ENCODE peak calls at places on chromosomes 4 and X, in five cellular contexts. F is right lobe of liver; N is naive thymus-derived CD4-positive, alpha-beta T cell; C is HepG2; G is transverse colon. U is an unnamed sample.
A peak's percentile ranks its signal among the peaks of the same experiment; 100 is the strongest.

GRCh38 chrX:54358424-54359211 is 772 bp upstream of the WNK3 start:
- DNase-seq in F (peak; percentile 57), N (peak; percentile 45), C (no peak), G (peak; percentile 20), U (peak; percentile 78)

GRCh38 chrX:120560842-120561633 is at the start of gene CUL4B:
- DNase-seq in F (peak; percentile 94), N (peak; percentile 95), C (peak; percentile 91), G (peak; percentile 93), U (peak; percentile 97)

GRCh38 chrX:44943007-44943406 is 70.0 kb downstream of the KDM6A start:
- DNase-seq in F (no peak), N (no peak), C (no peak), G (no peak), U (no peak)

GRCh38 chr4:48033825-48034413 is 17.3 kb downstream of the NIPAL1 start:
- DNase-seq in F (no peak), N (peak; percentile 32), C (peak; percentile 28), G (peak; percentile 57), U (no peak)

GRCh38 chr4:150794706-150795105 is 212.8 kb downstream of the MAB21L2 start:
- DNase-seq in F (no peak), N (no peak), C (no peak), G (no peak), U (no peak)

GRCh38 chr4:67909910-67910905 is 26.4 kb upstream of the TMPRSS11D start:
- DNase-seq in F (no peak), N (no peak), C (peak; percentile 4), G (no peak), U (no peak)

GRCh38 chrX:87813566-87813965 is 296.0 kb downstream of the KLHL4 start:
- DNase-seq in F (no peak), N (no peak), C (no peak), G (no peak), U (no peak)

GRCh38 chr4:146076081-146076480 is 99.4 kb upstream of the LSM6 start:
- DNase-seq in F (no peak), N (no peak), C (no peak), G (no peak), U (no peak)

GRCh38 chrX:36957425-36958328 is 50.5 kb upstream of the FAM47C start:
- DNase-seq in F (peak; percentile 81), N (no peak), C (no peak), G (peak; percentile 17), U (peak; percentile 70)

GRCh38 chrX:68648960-68649359 is 1.5 kb downstream of the STARD8 start:
- DNase-seq in F (no peak), N (no peak), C (no peak), G (no peak), U (no peak)

GRCh38 chrX:40167240-40168182 is 69.8 kb upstream of the BCOR start:
- DNase-seq in F (no peak), N (peak; percentile 52), C (no peak), G (peak; percentile 44), U (peak; percentile 85)

GRCh38 chr4:54904953-54905352 is 220.4 kb downstream of the KDR start:
- DNase-seq in F (no peak), N (no peak), C (no peak), G (no peak), U (no peak)

GRCh38 chr4:80221161-80221560 is 23.9 kb downstream of the PRDM8 start:
- DNase-seq in F (no peak), N (no peak), C (no peak), G (no peak), U (no peak)

GRCh38 chrX:19670854-19671620 is 155.7 kb upstream of the MAP3K15 start:
- DNase-seq in F (no peak), N (no peak), C (peak; percentile 79), G (peak; percentile 69), U (peak; percentile 44)

GRCh38 chrX:103782640-103783039 is 6.0 kb downstream of the PLP1 start:
- DNase-seq in F (no peak), N (no peak), C (no peak), G (no peak), U (no peak)

GRCh38 chrX:103780701-103781402 is 4.2 kb downstream of the PLP1 start:
- DNase-seq in F (no peak), N (no peak), C (no peak), G (no peak), U (no peak)

GRCh38 chrX:103776586-103776985 is at the start of gene PLP1:
- DNase-seq in F (no peak), N (no peak), C (no peak), G (no peak), U (no peak)

GRCh38 chrX:103783971-103784370 is 7.3 kb downstream of the PLP1 start:
- DNase-seq in F (no peak), N (no peak), C (no peak), G (no peak), U (no peak)

GRCh38 chrX:103779156-103779555 is 2.5 kb downstream of the PLP1 start:
- DNase-seq in F (no peak), N (no peak), C (no peak), G (no peak), U (no peak)
- H3K27ac ChIP-seq in F (no peak overlapping the region), N (no peak overlapping the region), C (no peak overlapping the region), G (no peak overlapping the region), U (no peak overlapping the region)

GRCh38 chr4:3527914-3528876 is 4.0 kb downstream of the LRPAP1 start:
- DNase-seq in F (no peak), N (no peak), C (no peak), G (no peak), U (peak; percentile 41)

GRCh38 chr4:3529363-3529762 is 2.9 kb downstream of the LRPAP1 start:
- DNase-seq in F (no peak), N (no peak), C (no peak), G (no peak), U (peak; percentile 79)

GRCh38 chr4:3530663-3531254 is 1.5 kb downstream of the LRPAP1 start:
- DNase-seq in F (no peak), N (no peak), C (no peak), G (no peak), U (peak; percentile 46)

GRCh38 chr4:3531306-3531886 is 826 bp downstream of the LRPAP1 start:
- DNase-seq in F (no peak), N (no peak), C (no peak), G (no peak), U (no peak)

DNA sequence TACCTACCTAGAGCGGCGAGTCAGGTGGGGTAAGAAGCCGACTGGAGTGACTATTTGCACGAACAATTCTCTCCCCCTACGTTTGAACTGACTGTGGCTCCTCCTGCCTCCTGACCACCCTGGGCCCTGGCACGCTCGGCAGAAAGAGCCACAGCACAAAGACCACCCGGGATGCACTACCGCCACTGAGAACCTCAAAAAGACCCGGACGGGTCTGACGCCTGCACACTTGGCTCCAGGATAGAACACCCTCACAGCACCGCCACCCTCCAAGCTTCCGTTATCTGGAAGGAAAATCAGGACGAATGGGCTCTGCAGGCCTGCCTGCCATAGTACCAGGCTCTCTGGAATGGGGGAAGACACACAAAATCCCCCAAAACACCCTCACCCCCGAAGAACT is 2.2 kb downstream of the LRPAP1 start:
- DNase-seq in F (no peak), N (no peak), C (no peak), G (no peak), U (peak; percentile 55)
- H3K4me3 ChIP-seq in F (no peak overlapping the region), N (no peak overlapping the region), C (no peak overlapping the region), G (no peak overlapping the region), U (no peak overlapping the region)

DNA sequence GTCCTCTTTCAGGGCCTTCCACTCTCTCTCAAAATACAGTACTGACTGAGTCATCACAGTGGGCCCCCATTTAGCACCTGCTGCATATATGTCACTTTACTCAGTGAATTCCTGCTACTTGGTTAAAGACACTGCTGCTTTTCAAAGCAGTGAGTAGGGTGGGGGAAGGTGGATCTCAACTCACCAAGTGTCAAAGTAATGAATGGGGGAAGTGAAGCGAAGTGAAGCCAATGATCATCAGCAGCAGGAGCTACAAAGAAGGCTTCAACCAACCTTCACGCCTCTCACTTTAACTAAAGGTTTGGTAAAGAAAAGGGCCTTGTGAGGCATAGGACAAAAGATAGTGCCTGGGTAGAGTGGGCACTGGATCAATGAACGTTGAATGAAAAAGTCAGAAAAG is 424.1 kb downstream of the SMARCA1 start:
- DNase-seq in F (no peak), N (no peak), C (no peak), G (no peak), U (no peak)
- H3K4me1 ChIP-seq in F (no peaks in the 10 kb centered on the region), N (no peaks in the 10 kb centered on the region), C (peaks cover 70% of the 10 kb centered on the region), G (no peaks in the 10 kb centered on the region), U (no peaks in the 10 kb centered on the region)

GRCh38 chr4:152999376-153000067 is 63.4 kb downstream of the FHDC1 start:
- DNase-seq in F (no peak), N (no peak), C (no peak), G (peak; percentile 59), U (no peak)

GRCh38 chr4:153002110-153002509 is 66.0 kb downstream of the FHDC1 start:
- DNase-seq in F (no peak), N (no peak), C (no peak), G (no peak), U (no peak)

GRCh38 chr4:153004106-153004881 is 68.2 kb downstream of the FHDC1 start:
- DNase-seq in F (no peak), N (no peak), C (no peak), G (no peak), U (peak; percentile 51)

GRCh38 chr4:153000068-153000420 is 63.9 kb downstream of the FHDC1 start:
- DNase-seq in F (no peak), N (no peak), C (no peak), G (no peak), U (no peak)

GRCh38 chr4:153001626-153002025 is 65.5 kb downstream of the FHDC1 start:
- DNase-seq in F (no peak), N (no peak), C (no peak), G (no peak), U (peak; percentile 16)
- H3K27ac ChIP-seq in F (no peak overlapping the region), N (no peak overlapping the region), C (no peak overlapping the region), G (no peak overlapping the region), U (no peak overlapping the region)

GRCh38 chr4:144647095-144647959 is 1.4 kb downstream of the HHIP start:
- DNase-seq in F (no peak), N (no peak), C (no peak), G (no peak), U (no peak)

GRCh38 chr4:144650311-144650820 is 4.4 kb downstream of the HHIP start:
- DNase-seq in F (no peak), N (no peak), C (no peak), G (no peak), U (no peak)

GRCh38 chr4:144648042-144648441 is 2.1 kb downstream of the HHIP start:
- DNase-seq in F (no peak), N (no peak), C (no peak), G (no peak), U (no peak)

GRCh38 chr4:144646523-144647094 is 653 bp downstream of the HHIP start:
- DNase-seq in F (no peak), N (no peak), C (no peak), G (no peak), U (no peak)

DNA sequence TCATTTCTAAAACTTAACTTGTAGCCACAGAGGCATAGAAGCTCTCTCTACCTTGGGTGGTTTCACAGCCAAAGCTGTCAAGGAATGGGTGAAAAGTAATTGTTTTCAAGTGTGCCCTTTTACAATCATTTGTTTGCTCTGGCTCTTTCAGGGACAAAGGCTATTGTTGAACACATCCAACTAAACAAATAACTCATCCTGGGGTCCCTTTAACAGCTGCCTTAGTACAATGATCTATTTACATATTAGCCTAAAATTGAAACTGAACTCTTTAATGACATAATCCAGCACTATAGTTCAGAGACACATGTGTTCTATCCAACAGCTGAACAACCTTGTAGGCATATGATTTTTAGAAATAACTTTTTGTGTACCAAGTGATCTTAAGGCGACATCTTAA is 3.7 kb downstream of the HHIP start:
- DNase-seq in F (no peak), N (no peak), C (no peak), G (no peak), U (no peak)
- H3K4me3 ChIP-seq in F (no peak overlapping the region), N (no peak overlapping the region), C (no peak overlapping the region), G (no peak overlapping the region), U (no peak overlapping the region)

U was measured in aorta.